ENCODE peak calls at places on chromosomes 4 and X, in ten cellular contexts. One of them, this sample, is unnamed.

GRCh38 chr4:168449740-168450442 is 30.4 kb downstream of the DDX60L start:
- DNase-seq in D341Med: no peak
- DNase-seq in retina: no peak
- DNase-seq in DMS153: no peak
- DNase-seq in NCI-H1092: no peak
- DNase-seq in NCI-H460: no peak
- DNase-seq in hypothalamus: no peak
- DNase-seq in amniotic stem cell: no peak
- DNase-seq in cardiac fibroblast: peak; percentile 68
- DNase-seq in head of caudate nucleus: no peak
- DNase-seq in this sample: no peak

GRCh38 chr4:64230709-64231310 is 178.4 kb downstream of the TECRL start:
- DNase-seq in DMS153: no peak
- DNase-seq in NCI-H460: no peak
- DNase-seq in D341Med: peak; percentile 24
- DNase-seq in head of caudate nucleus: no peak
- DNase-seq in cardiac fibroblast: peak; percentile 13
- DNase-seq in retina: no peak
- DNase-seq in amniotic stem cell: no peak
- DNase-seq in hypothalamus: no peak
- DNase-seq in NCI-H1092: no peak
- DNase-seq in this sample: no peak

GRCh38 chr4:11514780-11515432 is 86.2 kb upstream of the HS3ST1 start:
- DNase-seq in DMS153: no peak
- DNase-seq in amniotic stem cell: no peak
- DNase-seq in hypothalamus: no peak
- DNase-seq in NCI-H460: no peak
- DNase-seq in NCI-H1092: no peak
- DNase-seq in head of caudate nucleus: no peak
- DNase-seq in retina: no peak
- DNase-seq in D341Med: no peak
- DNase-seq in cardiac fibroblast: no peak
- DNase-seq in this sample: no peak

GRCh38 chr4:129233691-129234090 is 137.7 kb downstream of the C4orf33 start:
- DNase-seq in NCI-H1092: no peak
- DNase-seq in head of caudate nucleus: no peak
- DNase-seq in NCI-H460: no peak
- DNase-seq in hypothalamus: no peak
- DNase-seq in cardiac fibroblast: no peak
- DNase-seq in amniotic stem cell: no peak
- DNase-seq in retina: no peak
- DNase-seq in D341Med: no peak
- DNase-seq in DMS153: peak; percentile 14
- DNase-seq in this sample: no peak

GRCh38 chr4:108453366-108453765 is 167.0 kb upstream of the RPL34 start:
- DNase-seq in cardiac fibroblast: no peak
- DNase-seq in amniotic stem cell: no peak
- DNase-seq in head of caudate nucleus: no peak
- DNase-seq in hypothalamus: no peak
- DNase-seq in NCI-H1092: no peak
- DNase-seq in D341Med: no peak
- DNase-seq in DMS153: no peak
- DNase-seq in NCI-H460: no peak
- DNase-seq in retina: no peak
- DNase-seq in this sample: no peak

GRCh38 chrX:13899607-13900006 is 82.7 kb upstream of the GPM6B start:
- DNase-seq in head of caudate nucleus: no peak
- DNase-seq in DMS153: no peak
- DNase-seq in amniotic stem cell: no peak
- DNase-seq in hypothalamus: no peak
- DNase-seq in retina: no peak
- DNase-seq in NCI-H1092: no peak
- DNase-seq in cardiac fibroblast: peak; percentile 92
- DNase-seq in NCI-H460: peak; percentile 4
- DNase-seq in D341Med: no peak
- DNase-seq in this sample: no peak

GRCh38 chr4:17142232-17142711 is 243.8 kb upstream of the LDB2 start:
- DNase-seq in cardiac fibroblast: peak; percentile 92
- DNase-seq in hypothalamus: no peak
- DNase-seq in D341Med: no peak
- DNase-seq in retina: no peak
- DNase-seq in NCI-H1092: no peak
- DNase-seq in head of caudate nucleus: no peak
- DNase-seq in amniotic stem cell: peak; percentile 74
- DNase-seq in NCI-H460: no peak
- DNase-seq in DMS153: no peak
- DNase-seq in this sample: no peak

GRCh38 chrX:154596290-154596929 is 11.5 kb downstream of the CTAG1A start:
- DNase-seq in amniotic stem cell: no peak
- DNase-seq in D341Med: no peak
- DNase-seq in hypothalamus: no peak
- DNase-seq in cardiac fibroblast: peak; percentile 60
- DNase-seq in DMS153: no peak
- DNase-seq in retina: no peak
- DNase-seq in head of caudate nucleus: no peak
- DNase-seq in NCI-H460: peak; percentile 37
- DNase-seq in NCI-H1092: no peak
- DNase-seq in this sample: peak; percentile 87

GRCh38 chrX:78321809-78322208 is 5.6 kb downstream of the CYSLTR1 start:
- DNase-seq in amniotic stem cell: no peak
- DNase-seq in NCI-H460: no peak
- DNase-seq in DMS153: peak; percentile 78
- DNase-seq in hypothalamus: no peak
- DNase-seq in D341Med: no peak
- DNase-seq in NCI-H1092: peak; percentile 11
- DNase-seq in head of caudate nucleus: no peak
- DNase-seq in retina: no peak
- DNase-seq in cardiac fibroblast: no peak
- DNase-seq in this sample: no peak

GRCh38 chr4:52425751-52426326 is 233.3 kb downstream of the USP46 start:
- DNase-seq in cardiac fibroblast: no peak
- DNase-seq in DMS153: peak; percentile 44
- DNase-seq in D341Med: no peak
- DNase-seq in hypothalamus: no peak
- DNase-seq in NCI-H460: no peak
- DNase-seq in NCI-H1092: peak; percentile 56
- DNase-seq in retina: no peak
- DNase-seq in amniotic stem cell: no peak
- DNase-seq in head of caudate nucleus: no peak
- DNase-seq in this sample: no peak

GRCh38 chrX:132180929-132181328 is 38.3 kb downstream of the RAP2C start:
- DNase-seq in amniotic stem cell: no peak
- DNase-seq in head of caudate nucleus: no peak
- DNase-seq in NCI-H1092: no peak
- DNase-seq in retina: no peak
- DNase-seq in hypothalamus: no peak
- DNase-seq in cardiac fibroblast: no peak
- DNase-seq in DMS153: no peak
- DNase-seq in NCI-H460: no peak
- DNase-seq in D341Med: no peak
- DNase-seq in this sample: no peak

GRCh38 chrX:136028383-136028984 is 43.2 kb downstream of the SLC9A6 start:
- DNase-seq in amniotic stem cell: peak; percentile 45
- DNase-seq in DMS153: peak; percentile 15
- DNase-seq in retina: peak; percentile 38
- DNase-seq in NCI-H460: peak; percentile 60
- DNase-seq in NCI-H1092: peak; percentile 1
- DNase-seq in hypothalamus: no peak
- DNase-seq in cardiac fibroblast: peak; percentile 75
- DNase-seq in head of caudate nucleus: no peak
- DNase-seq in D341Med: peak; percentile 16
- DNase-seq in this sample: no peak

GRCh38 chrX:19343085-19343461 is 654 bp upstream of the PDHA1 start:
- DNase-seq in DMS153: no peak
- DNase-seq in NCI-H460: no peak
- DNase-seq in amniotic stem cell: no peak
- DNase-seq in cardiac fibroblast: no peak
- DNase-seq in head of caudate nucleus: no peak
- DNase-seq in hypothalamus: no peak
- DNase-seq in D341Med: no peak
- DNase-seq in retina: no peak
- DNase-seq in NCI-H1092: no peak
- DNase-seq in this sample: no peak

GRCh38 chr4:140047017-140047640 is 106.9 kb downstream of the MAML3 start:
- DNase-seq in retina: peak; percentile 36
- DNase-seq in NCI-H1092: peak; percentile 24
- DNase-seq in head of caudate nucleus: no peak
- DNase-seq in cardiac fibroblast: peak; percentile 66
- DNase-seq in hypothalamus: no peak
- DNase-seq in D341Med: no peak
- DNase-seq in amniotic stem cell: no peak
- DNase-seq in DMS153: no peak
- DNase-seq in NCI-H460: no peak
- DNase-seq in this sample: peak; percentile 52

This sample was measured in H9.